ENCODE peak calls at places on chromosome 1, in eight cellular contexts. H is stomach, A is ovary, U is body of pancreas, L is endothelial cell of umbilical vein, F is A549, Y is gastrocnemius medialis, G is sigmoid colon. O is an unnamed sample.

GRCh38 chr1:167528057-167528705 is 9.9 kb upstream of the CD247 start:
- DNase-seq in F (no peak), A (no peak), H (no peak), U (no peak), Y (no peak), L (no peak), G (no peak), O (no peak)

GRCh38 chr1:113058861-113059441 is 14.0 kb upstream of the LRIG2 start:
- DNase-seq in Y (no peak), L (peak; percentile 72), U (no peak), G (no peak), F (no peak), H (no peak), A (no peak), O (no peak)

GRCh38 chr1:155207578-155208405 is at the start of gene THBS3:
- DNase-seq in L (peak; percentile 23), Y (no peak), G (peak; percentile 79), U (no peak), F (no peak), H (no peak), A (peak; percentile 70), O (no peak)

GRCh38 chr1:115764541-115764940 is 4.0 kb downstream of the CASQ2 start:
- DNase-seq in A (no peak), H (peak; percentile 58), U (peak; percentile 74), L (peak; percentile 20), F (peak; percentile 24), Y (no peak), G (no peak), O (no peak)

GRCh38 chr1:55823521-55824296 is 608.5 kb upstream of the USP24 start:
- DNase-seq in L (no peak), G (no peak), F (peak; percentile 8), H (no peak), Y (no peak), A (no peak), U (no peak), O (no peak)

GRCh38 chr1:205458777-205459566 is 3.1 kb upstream of the BLACAT1 start:
- DNase-seq in A (no peak), L (peak; percentile 56), Y (no peak), G (no peak), H (no peak), U (peak; percentile 51), F (peak; percentile 43), O (no peak)

GRCh38 chr1:11806307-11806936 is 431 bp downstream of the CLCN6 start:
- DNase-seq in H (no peak), A (no peak), U (no peak), L (peak; percentile 45), G (peak; percentile 69), F (no peak), Y (no peak), O (no peak)

GRCh38 chr1:46770541-46770940 is 28.3 kb upstream of the CYP4B1 start:
- DNase-seq in L (no peak), H (no peak), Y (no peak), U (no peak), F (no peak), A (no peak), G (no peak), O (no peak)

GRCh38 chr1:30513396-30514136 is 209.8 kb downstream of the MATN1 start:
- DNase-seq in L (no peak), Y (no peak), A (no peak), H (peak; percentile 17), F (no peak), U (no peak), G (no peak), O (no peak)

GRCh38 chr1:216032977-216033376 is 390.3 kb downstream of the USH2A start:
- DNase-seq in H (no peak), F (no peak), U (no peak), A (no peak), L (no peak), G (no peak), Y (no peak), O (no peak)

GRCh38 chr1:36382669-36383068 is 3.1 kb downstream of the STK40 start:
- DNase-seq in A (no peak), L (no peak), F (no peak), H (no peak), Y (no peak), G (no peak), U (no peak), O (no peak)

GRCh38 chr1:21620461-21620860 is 48.7 kb downstream of the RAP1GAP start:
- DNase-seq in U (peak; percentile 71), F (no peak), H (peak; percentile 47), Y (no peak), L (no peak), A (no peak), G (no peak), O (no peak)

GRCh38 chr1:69919129-69919921 is 286.1 kb downstream of the LRRC40 start:
- DNase-seq in G (peak; percentile 63), F (no peak), Y (no peak), A (no peak), H (no peak), L (no peak), U (no peak), O (no peak)

DNA sequence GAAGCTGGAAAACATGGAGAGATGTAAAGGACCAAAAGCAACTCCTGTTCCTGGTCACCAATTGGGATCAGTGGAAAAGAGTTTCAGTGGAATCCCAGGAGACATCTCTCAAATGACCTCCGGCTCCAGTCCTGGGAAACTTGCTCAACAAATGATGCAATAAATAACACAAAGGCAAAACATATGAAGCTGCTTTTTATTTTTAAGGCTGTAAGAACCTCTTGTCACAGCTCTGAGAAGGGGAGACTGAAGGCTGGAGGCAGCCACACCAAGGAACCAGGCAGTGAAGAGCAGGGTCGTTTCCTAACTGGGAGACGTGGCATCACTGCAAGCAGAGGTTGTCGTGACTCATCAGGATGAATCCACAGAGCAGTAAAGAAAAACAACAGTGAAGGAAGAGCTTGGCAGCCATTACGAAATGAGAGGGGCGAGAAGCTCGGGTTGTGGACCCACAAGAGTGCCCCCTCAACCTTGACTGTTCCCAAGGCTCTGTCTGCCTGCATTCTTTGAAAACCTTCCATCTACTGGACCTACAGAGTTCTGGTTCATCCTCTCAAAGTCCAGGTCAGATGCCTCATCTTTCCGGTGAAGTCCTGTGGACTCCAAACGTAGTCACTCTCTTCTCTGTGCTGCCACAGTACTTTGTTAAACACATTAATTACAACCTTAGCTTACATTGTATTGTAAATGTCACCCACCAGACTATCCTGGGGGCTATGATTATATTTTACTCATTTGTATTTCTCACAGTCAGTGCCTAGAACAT is 32.1 kb downstream of the JAK1 start:
- DNase-seq in L (peak; percentile 36), F (peak; percentile 68), U (no peak), A (no peak), G (peak; percentile 71), Y (peak; percentile 39), H (no peak), O (peak; percentile 88)
- H3K4me3 ChIP-seq in L (no peak overlapping the region), F (peak overlapping the region; percentile 22), U (no peak overlapping the region), A (no peak overlapping the region), G (no peak overlapping the region), Y (peak overlapping the region; percentile 35), H (no peak overlapping the region), O (no peak overlapping the region)

GRCh38 chr1:202012544-202013478 is 2.4 kb downstream of the ELF3 start:
- DNase-seq in Y (no peak), H (peak; percentile 41), U (peak; percentile 52), L (no peak), A (no peak), F (peak; percentile 56), G (no peak), O (no peak)
- TF ChIP-seq POLR2A in Y (no peak), H (no peak), U (peak; percentile 30), L (no peak), A (no peak), F (no peak), G (no peak), O (no peak)

DNA sequence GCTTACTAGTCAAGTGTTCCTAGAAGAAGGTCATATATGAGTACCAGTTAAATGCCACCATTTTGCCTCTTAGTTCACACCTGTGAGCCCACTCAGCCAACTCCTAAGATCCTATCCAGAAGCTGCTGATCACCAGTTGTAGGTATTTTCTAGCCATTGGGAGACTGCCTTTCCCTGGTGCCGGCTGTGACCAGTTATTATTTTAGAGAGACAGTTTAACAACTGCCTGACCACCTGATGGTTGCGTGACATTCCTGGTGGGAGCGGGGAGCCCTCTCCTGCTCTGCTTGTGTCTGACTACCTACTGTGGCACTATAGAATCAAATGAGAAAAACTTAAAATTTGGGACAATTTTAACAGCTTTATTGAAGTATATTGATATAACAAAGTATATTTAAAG is 2.9 kb upstream of the CNN3 start:
- DNase-seq in Y (no peak), G (no peak), A (no peak), F (no peak), L (no peak), U (no peak), H (no peak), O (no peak)
- H3K4me3 ChIP-seq in Y (peak overlapping the region; percentile 30), G (peak overlapping the region; percentile 10), A (no peak overlapping the region), F (no peak overlapping the region), L (no peak overlapping the region), U (no peak overlapping the region), H (peak overlapping the region; percentile 66), O (no peak overlapping the region)

GRCh38 chr1:6249732-6250689 is 6.0 kb downstream of the HES3 start:
- DNase-seq in A (peak; percentile 37), Y (no peak), H (no peak), U (no peak), F (no peak), G (no peak), L (no peak), O (no peak)

GRCh38 chr1:6247651-6248050 is 3.7 kb downstream of the HES3 start:
- DNase-seq in Y (no peak), G (no peak), H (no peak), A (no peak), L (no peak), U (no peak), F (no peak), O (no peak)

GRCh38 chr1:6248161-6248776 is 4.3 kb downstream of the HES3 start:
- DNase-seq in G (no peak), A (peak; percentile 80), U (no peak), L (no peak), Y (no peak), F (no peak), H (no peak), O (no peak)

GRCh38 chr1:6251233-6251632 is 7.3 kb downstream of the HES3 start:
- DNase-seq in U (no peak), Y (no peak), L (no peak), G (no peak), A (peak; percentile 25), H (no peak), F (no peak), O (no peak)

DNA sequence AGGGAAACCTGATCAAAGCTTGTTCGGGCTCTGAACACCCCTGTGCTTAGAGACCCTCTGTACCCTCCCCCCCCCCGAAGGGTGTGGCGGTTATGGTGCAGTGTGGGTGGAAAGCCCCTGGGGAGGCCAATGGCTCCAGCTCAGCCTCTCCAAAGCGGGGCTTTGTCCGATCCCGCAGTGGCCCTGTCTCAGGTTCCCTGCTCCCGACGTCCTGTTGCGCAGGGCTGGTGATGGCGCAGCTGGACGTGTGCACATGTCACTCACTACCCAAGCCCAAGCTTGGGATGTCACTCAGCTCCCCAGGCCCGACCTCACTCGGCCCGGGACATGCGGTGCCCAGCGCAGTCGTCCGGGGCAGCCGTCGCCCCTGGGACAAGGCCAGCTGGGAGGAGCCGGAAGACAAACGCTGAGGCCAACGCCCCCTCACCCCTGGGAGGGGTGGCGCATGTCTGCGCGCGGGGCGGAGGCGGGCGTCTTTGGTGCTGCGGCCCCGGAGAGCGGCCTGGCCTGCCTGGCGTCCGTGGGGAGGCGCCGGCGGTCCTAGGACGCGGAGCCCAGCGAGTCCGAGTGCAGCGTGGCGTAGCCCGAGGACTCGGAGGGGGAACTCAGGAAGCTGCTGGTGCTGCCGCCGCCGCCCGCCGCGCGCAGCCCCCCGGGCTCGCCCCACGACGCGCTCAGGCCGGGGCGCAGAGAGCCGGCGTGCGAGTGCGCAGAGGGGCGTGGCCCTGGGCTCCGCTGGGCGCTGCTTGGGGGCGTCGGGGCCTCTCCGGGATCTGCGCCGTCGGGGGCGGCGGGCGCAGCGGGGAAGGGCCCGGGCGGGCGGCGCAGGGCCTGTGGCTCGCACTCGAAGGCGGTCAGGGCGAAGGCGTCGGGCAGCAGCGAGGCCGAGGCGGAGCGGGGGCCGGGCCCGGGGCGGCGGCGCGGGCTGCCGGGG is 5.1 kb downstream of the HES3 start:
- DNase-seq in F (peak; percentile 35), Y (no peak), H (no peak), U (no peak), G (no peak), A (peak; percentile 68), L (no peak), O (no peak)
- TF ChIP-seq POLR2A in F (no peak), Y (no peak), H (no peak), U (no peak), G (no peak), A (no peak), L (no peak), O (no peak)

O was measured in lower leg skin.